ENCODE peak calls at places on chromosomes 3 and 15, in eight cellular contexts. One of them, this sample, is unnamed. For H3K9me3, the result is how much of the 10 kb centered on the place peaks cover.

GRCh38 chr3:31392568-31392967 is 140.2 kb upstream of the STT3B start:
- DNase-seq in CD8-positive, alpha-beta memory T cell: no peak
- DNase-seq in effector memory CD4-positive, alpha-beta T cell: no peak
- DNase-seq in lower lobe of right lung: no peak
- DNase-seq in fibroblast of lung: no peak
- DNase-seq in left ventricle myocardium inferior: no peak
- DNase-seq in sigmoid colon: no peak
- DNase-seq in naive thymus-derived CD4-positive, alpha-beta T cell: no peak
- DNase-seq in this sample: no peak

GRCh38 chr15:33293619-33294309 is 17.0 kb upstream of the RYR3 start:
- DNase-seq in CD8-positive, alpha-beta memory T cell: no peak
- DNase-seq in effector memory CD4-positive, alpha-beta T cell: no peak
- DNase-seq in lower lobe of right lung: no peak
- DNase-seq in fibroblast of lung: peak
- DNase-seq in left ventricle myocardium inferior: no peak
- DNase-seq in sigmoid colon: no peak
- DNase-seq in naive thymus-derived CD4-positive, alpha-beta T cell: no peak
- DNase-seq in this sample: no peak

GRCh38 chr3:170614214-170614966 is 28.5 kb upstream of the SLC7A14 start:
- DNase-seq in CD8-positive, alpha-beta memory T cell: no peak
- DNase-seq in effector memory CD4-positive, alpha-beta T cell: no peak
- DNase-seq in lower lobe of right lung: no peak
- DNase-seq in fibroblast of lung: peak
- DNase-seq in left ventricle myocardium inferior: peak
- DNase-seq in sigmoid colon: no peak
- DNase-seq in naive thymus-derived CD4-positive, alpha-beta T cell: no peak
- DNase-seq in this sample: no peak

GRCh38 chr15:61946778-61947177 is 113.5 kb downstream of the VPS13C start:
- DNase-seq in CD8-positive, alpha-beta memory T cell: no peak
- DNase-seq in effector memory CD4-positive, alpha-beta T cell: no peak
- DNase-seq in lower lobe of right lung: no peak
- DNase-seq in fibroblast of lung: peak
- DNase-seq in left ventricle myocardium inferior: no peak
- DNase-seq in sigmoid colon: no peak
- DNase-seq in naive thymus-derived CD4-positive, alpha-beta T cell: no peak
- DNase-seq in this sample: no peak

GRCh38 chr15:31273258-31273941 is 53.2 kb upstream of the KLF13 start:
- DNase-seq in CD8-positive, alpha-beta memory T cell: no peak
- DNase-seq in effector memory CD4-positive, alpha-beta T cell: no peak
- DNase-seq in lower lobe of right lung: peak
- DNase-seq in fibroblast of lung: no peak
- DNase-seq in left ventricle myocardium inferior: no peak
- DNase-seq in sigmoid colon: peak
- DNase-seq in naive thymus-derived CD4-positive, alpha-beta T cell: no peak
- DNase-seq in this sample: no peak

GRCh38 chr3:158539414-158540014 is 31.5 kb upstream of the MLF1 start:
- DNase-seq in CD8-positive, alpha-beta memory T cell: peak
- DNase-seq in effector memory CD4-positive, alpha-beta T cell: peak
- DNase-seq in lower lobe of right lung: no peak
- DNase-seq in fibroblast of lung: peak
- DNase-seq in left ventricle myocardium inferior: no peak
- DNase-seq in sigmoid colon: no peak
- DNase-seq in naive thymus-derived CD4-positive, alpha-beta T cell: peak
- DNase-seq in this sample: peak

GRCh38 chr3:15839568-15839967 is 41.8 kb upstream of the ANKRD28 start:
- DNase-seq in CD8-positive, alpha-beta memory T cell: no peak
- DNase-seq in effector memory CD4-positive, alpha-beta T cell: no peak
- DNase-seq in lower lobe of right lung: no peak
- DNase-seq in fibroblast of lung: no peak
- DNase-seq in left ventricle myocardium inferior: no peak
- DNase-seq in sigmoid colon: no peak
- DNase-seq in naive thymus-derived CD4-positive, alpha-beta T cell: no peak
- DNase-seq in this sample: no peak

GRCh38 chr3:133426721-133427120 is 26.9 kb downstream of the BFSP2 start:
- DNase-seq in CD8-positive, alpha-beta memory T cell: no peak
- DNase-seq in effector memory CD4-positive, alpha-beta T cell: no peak
- DNase-seq in lower lobe of right lung: no peak
- DNase-seq in fibroblast of lung: peak
- DNase-seq in left ventricle myocardium inferior: no peak
- DNase-seq in sigmoid colon: no peak
- DNase-seq in naive thymus-derived CD4-positive, alpha-beta T cell: no peak
- DNase-seq in this sample: no peak

GRCh38 chr15:26628071-26628470 is 144.8 kb downstream of the GABRB3 start:
- DNase-seq in CD8-positive, alpha-beta memory T cell: no peak
- DNase-seq in effector memory CD4-positive, alpha-beta T cell: no peak
- DNase-seq in lower lobe of right lung: no peak
- DNase-seq in fibroblast of lung: no peak
- DNase-seq in left ventricle myocardium inferior: no peak
- DNase-seq in sigmoid colon: no peak
- DNase-seq in naive thymus-derived CD4-positive, alpha-beta T cell: no peak
- DNase-seq in this sample: no peak

GRCh38 chr3:52892290-52892624 is 5.1 kb downstream of the STIMATE start:
- DNase-seq in CD8-positive, alpha-beta memory T cell: no peak
- DNase-seq in effector memory CD4-positive, alpha-beta T cell: no peak
- DNase-seq in lower lobe of right lung: no peak
- DNase-seq in fibroblast of lung: no peak
- DNase-seq in left ventricle myocardium inferior: no peak
- DNase-seq in sigmoid colon: no peak
- DNase-seq in naive thymus-derived CD4-positive, alpha-beta T cell: no peak
- DNase-seq in this sample: no peak

GRCh38 chr3:177770821-177771220 is 573.5 kb upstream of the TBL1XR1 start:
- DNase-seq in CD8-positive, alpha-beta memory T cell: no peak
- DNase-seq in effector memory CD4-positive, alpha-beta T cell: no peak
- DNase-seq in lower lobe of right lung: no peak
- DNase-seq in fibroblast of lung: peak
- DNase-seq in left ventricle myocardium inferior: no peak
- DNase-seq in sigmoid colon: no peak
- DNase-seq in naive thymus-derived CD4-positive, alpha-beta T cell: no peak
- DNase-seq in this sample: no peak

GRCh38 chr3:72070005-72070404 is 285.1 kb upstream of the PROK2 start:
- DNase-seq in CD8-positive, alpha-beta memory T cell: no peak
- DNase-seq in effector memory CD4-positive, alpha-beta T cell: no peak
- DNase-seq in lower lobe of right lung: no peak
- DNase-seq in fibroblast of lung: no peak
- DNase-seq in left ventricle myocardium inferior: no peak
- DNase-seq in sigmoid colon: no peak
- DNase-seq in naive thymus-derived CD4-positive, alpha-beta T cell: no peak
- DNase-seq in this sample: no peak

GRCh38 chr3:194142156-194142910 is 6.4 kb downstream of the HES1 start:
- DNase-seq in CD8-positive, alpha-beta memory T cell: no peak
- DNase-seq in effector memory CD4-positive, alpha-beta T cell: no peak
- DNase-seq in lower lobe of right lung: no peak
- DNase-seq in fibroblast of lung: no peak
- DNase-seq in left ventricle myocardium inferior: peak
- DNase-seq in sigmoid colon: peak
- DNase-seq in naive thymus-derived CD4-positive, alpha-beta T cell: no peak
- DNase-seq in this sample: no peak

GRCh38 chr3:176814252-176814651 is 383.0 kb downstream of the TBL1XR1 start:
- DNase-seq in CD8-positive, alpha-beta memory T cell: no peak
- DNase-seq in effector memory CD4-positive, alpha-beta T cell: no peak
- DNase-seq in lower lobe of right lung: peak
- DNase-seq in fibroblast of lung: peak
- DNase-seq in left ventricle myocardium inferior: peak
- DNase-seq in sigmoid colon: peak
- DNase-seq in naive thymus-derived CD4-positive, alpha-beta T cell: no peak
- DNase-seq in this sample: no peak

GRCh38 chr15:40333922-40334492 is 6.7 kb downstream of the CCDC9B start:
- DNase-seq in CD8-positive, alpha-beta memory T cell: no peak
- DNase-seq in effector memory CD4-positive, alpha-beta T cell: no peak
- DNase-seq in lower lobe of right lung: peak
- DNase-seq in fibroblast of lung: peak
- DNase-seq in left ventricle myocardium inferior: peak
- DNase-seq in sigmoid colon: peak
- DNase-seq in naive thymus-derived CD4-positive, alpha-beta T cell: peak
- DNase-seq in this sample: no peak

GRCh38 chr15:72133211-72133610 is 15.0 kb downstream of the SENP8 start:
- DNase-seq in CD8-positive, alpha-beta memory T cell: no peak
- DNase-seq in effector memory CD4-positive, alpha-beta T cell: no peak
- DNase-seq in lower lobe of right lung: no peak
- DNase-seq in fibroblast of lung: no peak
- DNase-seq in left ventricle myocardium inferior: no peak
- DNase-seq in sigmoid colon: no peak
- DNase-seq in naive thymus-derived CD4-positive, alpha-beta T cell: no peak
- DNase-seq in this sample: no peak

GRCh38 chr3:40387001-40387894 is at the start of gene ENTPD3:
- DNase-seq in CD8-positive, alpha-beta memory T cell: peak
- DNase-seq in effector memory CD4-positive, alpha-beta T cell: no peak
- DNase-seq in lower lobe of right lung: peak
- DNase-seq in fibroblast of lung: peak
- DNase-seq in left ventricle myocardium inferior: no peak
- DNase-seq in sigmoid colon: no peak
- DNase-seq in naive thymus-derived CD4-positive, alpha-beta T cell: peak
- DNase-seq in this sample: peak

GRCh38 chr15:43006991-43007390 is 86.4 kb upstream of the TTBK2 start:
- DNase-seq in CD8-positive, alpha-beta memory T cell: no peak
- DNase-seq in effector memory CD4-positive, alpha-beta T cell: no peak
- DNase-seq in lower lobe of right lung: no peak
- DNase-seq in fibroblast of lung: no peak
- DNase-seq in left ventricle myocardium inferior: no peak
- DNase-seq in sigmoid colon: no peak
- DNase-seq in naive thymus-derived CD4-positive, alpha-beta T cell: no peak
- DNase-seq in this sample: no peak
- H3K9me3 ChIP-seq in CD8-positive, alpha-beta memory T cell: under half
- H3K9me3 ChIP-seq in effector memory CD4-positive, alpha-beta T cell: under half
- H3K9me3 ChIP-seq in lower lobe of right lung: under half
- H3K9me3 ChIP-seq in fibroblast of lung: under half
- H3K9me3 ChIP-seq in left ventricle myocardium inferior: under half
- H3K9me3 ChIP-seq in sigmoid colon: under half
- H3K9me3 ChIP-seq in naive thymus-derived CD4-positive, alpha-beta T cell: under half
- H3K9me3 ChIP-seq in this sample: under half

GRCh38 chr3:79148786-79149185 is 619.0 kb downstream of the ROBO1 start:
- DNase-seq in CD8-positive, alpha-beta memory T cell: no peak
- DNase-seq in effector memory CD4-positive, alpha-beta T cell: no peak
- DNase-seq in lower lobe of right lung: no peak
- DNase-seq in fibroblast of lung: peak
- DNase-seq in left ventricle myocardium inferior: no peak
- DNase-seq in sigmoid colon: no peak
- DNase-seq in naive thymus-derived CD4-positive, alpha-beta T cell: no peak
- DNase-seq in this sample: no peak
- H3K9me3 ChIP-seq in CD8-positive, alpha-beta memory T cell: under half
- H3K9me3 ChIP-seq in effector memory CD4-positive, alpha-beta T cell: under half
- H3K9me3 ChIP-seq in lower lobe of right lung: under half
- H3K9me3 ChIP-seq in fibroblast of lung: under half
- H3K9me3 ChIP-seq in left ventricle myocardium inferior: under half
- H3K9me3 ChIP-seq in sigmoid colon: under half
- H3K9me3 ChIP-seq in naive thymus-derived CD4-positive, alpha-beta T cell: under half
- H3K9me3 ChIP-seq in this sample: under half

DNA sequence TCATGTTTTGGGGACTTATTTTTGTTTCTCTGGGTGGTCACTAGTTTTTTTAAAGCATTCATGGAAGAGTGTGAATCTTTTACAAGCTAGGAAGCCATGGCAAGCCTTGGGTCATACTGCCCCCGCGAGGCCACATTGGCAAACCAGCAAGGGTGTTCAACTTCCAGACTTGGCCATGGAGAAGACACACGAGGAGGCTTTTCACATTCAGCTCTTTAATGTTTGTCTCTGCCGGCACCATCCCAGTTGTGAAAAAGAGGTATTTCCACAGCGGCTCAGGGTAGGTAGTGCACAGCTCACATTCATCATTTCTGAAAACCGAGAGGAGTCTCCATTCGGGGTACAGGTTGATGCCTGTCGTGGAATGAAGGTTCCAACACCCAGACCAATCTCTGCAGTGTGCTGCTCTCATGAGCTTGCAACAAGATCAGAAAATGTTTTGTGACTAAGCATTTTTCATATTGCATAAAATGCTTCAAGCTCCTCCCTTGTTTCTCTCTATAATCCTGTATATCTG is 7.7 kb downstream of the CCR5 start:
- DNase-seq in CD8-positive, alpha-beta memory T cell: peak
- DNase-seq in effector memory CD4-positive, alpha-beta T cell: peak
- DNase-seq in lower lobe of right lung: peak
- DNase-seq in fibroblast of lung: peak
- DNase-seq in left ventricle myocardium inferior: peak
- DNase-seq in sigmoid colon: peak
- DNase-seq in naive thymus-derived CD4-positive, alpha-beta T cell: peak
- DNase-seq in this sample: peak
- H3K9me3 ChIP-seq in CD8-positive, alpha-beta memory T cell: under half
- H3K9me3 ChIP-seq in effector memory CD4-positive, alpha-beta T cell: under half
- H3K9me3 ChIP-seq in lower lobe of right lung: under half
- H3K9me3 ChIP-seq in fibroblast of lung: under half
- H3K9me3 ChIP-seq in left ventricle myocardium inferior: under half
- H3K9me3 ChIP-seq in sigmoid colon: under half
- H3K9me3 ChIP-seq in naive thymus-derived CD4-positive, alpha-beta T cell: under half
- H3K9me3 ChIP-seq in this sample: under half

DNA sequence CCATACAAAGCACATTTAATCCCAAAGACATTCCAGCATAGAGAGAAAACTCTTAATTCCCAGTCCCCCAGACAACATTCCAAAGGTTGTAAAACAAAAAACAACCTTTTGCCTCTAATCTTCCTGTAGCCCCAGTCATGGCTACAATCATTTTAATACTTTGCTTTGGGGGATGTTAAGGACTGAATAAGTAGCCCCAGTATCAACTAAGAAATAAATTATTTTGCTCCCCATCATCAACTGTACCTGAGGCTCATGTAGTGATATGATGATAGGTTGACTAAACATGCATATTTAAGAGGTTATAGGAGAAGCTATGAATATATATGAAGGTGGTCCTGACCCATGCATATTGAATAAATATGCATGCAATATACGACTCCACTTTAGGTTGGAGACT is 40.6 kb downstream of the PRR20G start:
- DNase-seq in CD8-positive, alpha-beta memory T cell: no peak
- DNase-seq in effector memory CD4-positive, alpha-beta T cell: no peak
- DNase-seq in lower lobe of right lung: no peak
- DNase-seq in fibroblast of lung: no peak
- DNase-seq in left ventricle myocardium inferior: no peak
- DNase-seq in sigmoid colon: no peak
- DNase-seq in naive thymus-derived CD4-positive, alpha-beta T cell: no peak
- DNase-seq in this sample: no peak
- H3K9me3 ChIP-seq in CD8-positive, alpha-beta memory T cell: under half
- H3K9me3 ChIP-seq in effector memory CD4-positive, alpha-beta T cell: under half
- H3K9me3 ChIP-seq in lower lobe of right lung: under half
- H3K9me3 ChIP-seq in fibroblast of lung: under half
- H3K9me3 ChIP-seq in left ventricle myocardium inferior: under half
- H3K9me3 ChIP-seq in sigmoid colon: under half
- H3K9me3 ChIP-seq in naive thymus-derived CD4-positive, alpha-beta T cell: half or more
- H3K9me3 ChIP-seq in this sample: under half

This sample was measured in T-helper 17 cell.